ENCODE peak calls at places on chromosomes 3 and 15, in nine cellular contexts. One of them, this sample, is unnamed.

GRCh38 chr3:46089237-46090011 is 62.1 kb upstream of the XCR1 start:
- DNase-seq in hepatic stellate cell: peak; percentile 85
- DNase-seq in SJSA1: peak; percentile 14
- DNase-seq in bronchial epithelial cell: peak; percentile 95
- DNase-seq in activated CD8-positive, alpha-beta T cell treated with anti-CD3 and anti-CD28 coated beads, Interleukin-2, amount 10 ng/mL, durations not matched to agents 7 days and 5 days: no peak
- DNase-seq in NCI-H1694: no peak
- DNase-seq in T-helper 2 cell: no peak
- DNase-seq in GM06990: peak; percentile 55
- DNase-seq in brain microvascular endothelial cell: peak; percentile 93
- DNase-seq in this sample: peak; percentile 72

GRCh38 chr3:42499478-42499871 is 3.0 kb upstream of the VIPR1 start:
- DNase-seq in hepatic stellate cell: no peak
- DNase-seq in NCI-H1694: no peak
- DNase-seq in brain microvascular endothelial cell: no peak
- DNase-seq in activated CD8-positive, alpha-beta T cell treated with anti-CD3 and anti-CD28 coated beads, Interleukin-2, amount 10 ng/mL, durations not matched to agents 7 days and 5 days: no peak
- DNase-seq in T-helper 2 cell: no peak
- DNase-seq in SJSA1: no peak
- DNase-seq in GM06990: no peak
- DNase-seq in bronchial epithelial cell: no peak
- DNase-seq in this sample: no peak

GRCh38 chr3:195182470-195182795 is 88.5 kb downstream of the XXYLT1 start:
- DNase-seq in GM06990: no peak
- DNase-seq in hepatic stellate cell: no peak
- DNase-seq in activated CD8-positive, alpha-beta T cell treated with anti-CD3 and anti-CD28 coated beads, Interleukin-2, amount 10 ng/mL, durations not matched to agents 7 days and 5 days: no peak
- DNase-seq in SJSA1: peak; percentile 30
- DNase-seq in NCI-H1694: peak; percentile 20
- DNase-seq in brain microvascular endothelial cell: peak; percentile 62
- DNase-seq in T-helper 2 cell: no peak
- DNase-seq in bronchial epithelial cell: peak; percentile 46
- DNase-seq in this sample: peak; percentile 53

GRCh38 chr15:40357723-40358491 is at the start of gene DISP2:
- DNase-seq in SJSA1: peak; percentile 79
- DNase-seq in T-helper 2 cell: peak; percentile 84
- DNase-seq in activated CD8-positive, alpha-beta T cell treated with anti-CD3 and anti-CD28 coated beads, Interleukin-2, amount 10 ng/mL, durations not matched to agents 7 days and 5 days: peak; percentile 90
- DNase-seq in brain microvascular endothelial cell: peak; percentile 59
- DNase-seq in bronchial epithelial cell: peak; percentile 56
- DNase-seq in GM06990: peak; percentile 86
- DNase-seq in hepatic stellate cell: peak; percentile 99
- DNase-seq in NCI-H1694: peak; percentile 31
- DNase-seq in this sample: peak; percentile 95

GRCh38 chr3:52023101-52023770 is 27.5 kb upstream of the RPL29 start:
- DNase-seq in brain microvascular endothelial cell: no peak
- DNase-seq in GM06990: no peak
- DNase-seq in T-helper 2 cell: no peak
- DNase-seq in bronchial epithelial cell: no peak
- DNase-seq in SJSA1: no peak
- DNase-seq in activated CD8-positive, alpha-beta T cell treated with anti-CD3 and anti-CD28 coated beads, Interleukin-2, amount 10 ng/mL, durations not matched to agents 7 days and 5 days: no peak
- DNase-seq in hepatic stellate cell: no peak
- DNase-seq in NCI-H1694: no peak
- DNase-seq in this sample: no peak

GRCh38 chr3:60463655-60464054 is 787.6 kb downstream of the FHIT start:
- DNase-seq in bronchial epithelial cell: no peak
- DNase-seq in hepatic stellate cell: no peak
- DNase-seq in activated CD8-positive, alpha-beta T cell treated with anti-CD3 and anti-CD28 coated beads, Interleukin-2, amount 10 ng/mL, durations not matched to agents 7 days and 5 days: no peak
- DNase-seq in brain microvascular endothelial cell: no peak
- DNase-seq in GM06990: no peak
- DNase-seq in NCI-H1694: no peak
- DNase-seq in SJSA1: no peak
- DNase-seq in T-helper 2 cell: no peak
- DNase-seq in this sample: no peak

GRCh38 chr15:40796508-40796907 is 10.4 kb upstream of the ZFYVE19 start:
- DNase-seq in bronchial epithelial cell: no peak
- DNase-seq in activated CD8-positive, alpha-beta T cell treated with anti-CD3 and anti-CD28 coated beads, Interleukin-2, amount 10 ng/mL, durations not matched to agents 7 days and 5 days: no peak
- DNase-seq in GM06990: no peak
- DNase-seq in T-helper 2 cell: no peak
- DNase-seq in SJSA1: no peak
- DNase-seq in brain microvascular endothelial cell: no peak
- DNase-seq in NCI-H1694: no peak
- DNase-seq in hepatic stellate cell: no peak
- DNase-seq in this sample: no peak

GRCh38 chr3:9862391-9863235 is 17.4 kb downstream of the CIDEC start:
- DNase-seq in hepatic stellate cell: peak; percentile 82
- DNase-seq in T-helper 2 cell: no peak
- DNase-seq in SJSA1: no peak
- DNase-seq in brain microvascular endothelial cell: no peak
- DNase-seq in NCI-H1694: no peak
- DNase-seq in activated CD8-positive, alpha-beta T cell treated with anti-CD3 and anti-CD28 coated beads, Interleukin-2, amount 10 ng/mL, durations not matched to agents 7 days and 5 days: peak; percentile 38
- DNase-seq in bronchial epithelial cell: no peak
- DNase-seq in GM06990: no peak
- DNase-seq in this sample: no peak

GRCh38 chr3:176916777-176917176 is 280.5 kb downstream of the TBL1XR1 start:
- DNase-seq in bronchial epithelial cell: peak; percentile 92
- DNase-seq in SJSA1: no peak
- DNase-seq in brain microvascular endothelial cell: no peak
- DNase-seq in activated CD8-positive, alpha-beta T cell treated with anti-CD3 and anti-CD28 coated beads, Interleukin-2, amount 10 ng/mL, durations not matched to agents 7 days and 5 days: no peak
- DNase-seq in hepatic stellate cell: no peak
- DNase-seq in NCI-H1694: no peak
- DNase-seq in T-helper 2 cell: no peak
- DNase-seq in GM06990: no peak
- DNase-seq in this sample: no peak

GRCh38 chr15:41966920-41967465 is 5.4 kb downstream of the EHD4 start:
- DNase-seq in hepatic stellate cell: no peak
- DNase-seq in GM06990: no peak
- DNase-seq in activated CD8-positive, alpha-beta T cell treated with anti-CD3 and anti-CD28 coated beads, Interleukin-2, amount 10 ng/mL, durations not matched to agents 7 days and 5 days: no peak
- DNase-seq in NCI-H1694: no peak
- DNase-seq in T-helper 2 cell: no peak
- DNase-seq in SJSA1: no peak
- DNase-seq in brain microvascular endothelial cell: no peak
- DNase-seq in bronchial epithelial cell: no peak
- DNase-seq in this sample: no peak

GRCh38 chr15:84894743-84895425 is 10.4 kb downstream of the SLC28A1 start:
- DNase-seq in brain microvascular endothelial cell: no peak
- DNase-seq in SJSA1: no peak
- DNase-seq in T-helper 2 cell: no peak
- DNase-seq in hepatic stellate cell: no peak
- DNase-seq in NCI-H1694: no peak
- DNase-seq in activated CD8-positive, alpha-beta T cell treated with anti-CD3 and anti-CD28 coated beads, Interleukin-2, amount 10 ng/mL, durations not matched to agents 7 days and 5 days: no peak
- DNase-seq in bronchial epithelial cell: no peak
- DNase-seq in GM06990: no peak
- DNase-seq in this sample: no peak

GRCh38 chr3:138442433-138442832 is 8.0 kb downstream of the ESYT3 start:
- DNase-seq in NCI-H1694: no peak
- DNase-seq in SJSA1: peak; percentile 64
- DNase-seq in T-helper 2 cell: no peak
- DNase-seq in brain microvascular endothelial cell: peak; percentile 84
- DNase-seq in bronchial epithelial cell: peak; percentile 45
- DNase-seq in activated CD8-positive, alpha-beta T cell treated with anti-CD3 and anti-CD28 coated beads, Interleukin-2, amount 10 ng/mL, durations not matched to agents 7 days and 5 days: no peak
- DNase-seq in hepatic stellate cell: peak; percentile 41
- DNase-seq in GM06990: no peak
- DNase-seq in this sample: peak; percentile 80

GRCh38 chr3:113557374-113557773 is 25.0 kb downstream of the SIDT1 start:
- DNase-seq in NCI-H1694: no peak
- DNase-seq in hepatic stellate cell: no peak
- DNase-seq in brain microvascular endothelial cell: peak; percentile 58
- DNase-seq in activated CD8-positive, alpha-beta T cell treated with anti-CD3 and anti-CD28 coated beads, Interleukin-2, amount 10 ng/mL, durations not matched to agents 7 days and 5 days: no peak
- DNase-seq in bronchial epithelial cell: peak; percentile 88
- DNase-seq in SJSA1: peak; percentile 39
- DNase-seq in GM06990: no peak
- DNase-seq in T-helper 2 cell: no peak
- DNase-seq in this sample: no peak

GRCh38 chr3:32297366-32297765 is 58.9 kb downstream of the CMTM8 start:
- DNase-seq in GM06990: no peak
- DNase-seq in brain microvascular endothelial cell: no peak
- DNase-seq in SJSA1: no peak
- DNase-seq in T-helper 2 cell: peak; percentile 21
- DNase-seq in hepatic stellate cell: no peak
- DNase-seq in bronchial epithelial cell: no peak
- DNase-seq in NCI-H1694: no peak
- DNase-seq in activated CD8-positive, alpha-beta T cell treated with anti-CD3 and anti-CD28 coated beads, Interleukin-2, amount 10 ng/mL, durations not matched to agents 7 days and 5 days: no peak
- DNase-seq in this sample: no peak

GRCh38 chr3:168040624-168041208 is 55.0 kb downstream of the GOLIM4 start:
- DNase-seq in SJSA1: no peak
- DNase-seq in T-helper 2 cell: no peak
- DNase-seq in NCI-H1694: peak; percentile 49
- DNase-seq in bronchial epithelial cell: peak; percentile 59
- DNase-seq in brain microvascular endothelial cell: peak; percentile 39
- DNase-seq in GM06990: no peak
- DNase-seq in activated CD8-positive, alpha-beta T cell treated with anti-CD3 and anti-CD28 coated beads, Interleukin-2, amount 10 ng/mL, durations not matched to agents 7 days and 5 days: peak; percentile 38
- DNase-seq in hepatic stellate cell: peak; percentile 39
- DNase-seq in this sample: peak; percentile 5

GRCh38 chr15:90812881-90813280 is 55.5 kb upstream of the FURIN start:
- DNase-seq in GM06990: no peak
- DNase-seq in activated CD8-positive, alpha-beta T cell treated with anti-CD3 and anti-CD28 coated beads, Interleukin-2, amount 10 ng/mL, durations not matched to agents 7 days and 5 days: no peak
- DNase-seq in brain microvascular endothelial cell: no peak
- DNase-seq in SJSA1: no peak
- DNase-seq in bronchial epithelial cell: peak; percentile 42
- DNase-seq in hepatic stellate cell: no peak
- DNase-seq in T-helper 2 cell: no peak
- DNase-seq in NCI-H1694: no peak
- DNase-seq in this sample: no peak

GRCh38 chr3:105222568-105223093 is 144.1 kb upstream of the ALCAM start:
- DNase-seq in bronchial epithelial cell: no peak
- DNase-seq in SJSA1: no peak
- DNase-seq in GM06990: no peak
- DNase-seq in hepatic stellate cell: no peak
- DNase-seq in activated CD8-positive, alpha-beta T cell treated with anti-CD3 and anti-CD28 coated beads, Interleukin-2, amount 10 ng/mL, durations not matched to agents 7 days and 5 days: no peak
- DNase-seq in T-helper 2 cell: no peak
- DNase-seq in NCI-H1694: no peak
- DNase-seq in brain microvascular endothelial cell: no peak
- DNase-seq in this sample: no peak

GRCh38 chr15:81085898-81086297 is 48.2 kb upstream of the CFAP161 start:
- DNase-seq in activated CD8-positive, alpha-beta T cell treated with anti-CD3 and anti-CD28 coated beads, Interleukin-2, amount 10 ng/mL, durations not matched to agents 7 days and 5 days: no peak
- DNase-seq in bronchial epithelial cell: no peak
- DNase-seq in brain microvascular endothelial cell: no peak
- DNase-seq in T-helper 2 cell: no peak
- DNase-seq in GM06990: no peak
- DNase-seq in NCI-H1694: no peak
- DNase-seq in hepatic stellate cell: no peak
- DNase-seq in SJSA1: no peak
- DNase-seq in this sample: no peak

GRCh38 chr3:127079211-127079610 is 96.3 kb downstream of the PLXNA1 start:
- DNase-seq in T-helper 2 cell: no peak
- DNase-seq in activated CD8-positive, alpha-beta T cell treated with anti-CD3 and anti-CD28 coated beads, Interleukin-2, amount 10 ng/mL, durations not matched to agents 7 days and 5 days: no peak
- DNase-seq in bronchial epithelial cell: no peak
- DNase-seq in hepatic stellate cell: no peak
- DNase-seq in GM06990: no peak
- DNase-seq in brain microvascular endothelial cell: no peak
- DNase-seq in NCI-H1694: no peak
- DNase-seq in SJSA1: no peak
- DNase-seq in this sample: no peak

GRCh38 chr15:44183363-44183762 is 11.7 kb downstream of the FRMD5 start:
- DNase-seq in NCI-H1694: no peak
- DNase-seq in brain microvascular endothelial cell: no peak
- DNase-seq in GM06990: no peak
- DNase-seq in bronchial epithelial cell: no peak
- DNase-seq in hepatic stellate cell: no peak
- DNase-seq in T-helper 2 cell: no peak
- DNase-seq in SJSA1: no peak
- DNase-seq in activated CD8-positive, alpha-beta T cell treated with anti-CD3 and anti-CD28 coated beads, Interleukin-2, amount 10 ng/mL, durations not matched to agents 7 days and 5 days: no peak
- DNase-seq in this sample: no peak

GRCh38 chr3:53863127-53863526 is 16.8 kb downstream of the IL17RB start:
- DNase-seq in brain microvascular endothelial cell: no peak
- DNase-seq in T-helper 2 cell: no peak
- DNase-seq in activated CD8-positive, alpha-beta T cell treated with anti-CD3 and anti-CD28 coated beads, Interleukin-2, amount 10 ng/mL, durations not matched to agents 7 days and 5 days: no peak
- DNase-seq in GM06990: no peak
- DNase-seq in NCI-H1694: no peak
- DNase-seq in bronchial epithelial cell: no peak
- DNase-seq in hepatic stellate cell: no peak
- DNase-seq in SJSA1: no peak
- DNase-seq in this sample: no peak

GRCh38 chr15:40879609-40880008 is 5.6 kb upstream of the RHOV start:
- DNase-seq in activated CD8-positive, alpha-beta T cell treated with anti-CD3 and anti-CD28 coated beads, Interleukin-2, amount 10 ng/mL, durations not matched to agents 7 days and 5 days: no peak
- DNase-seq in SJSA1: no peak
- DNase-seq in brain microvascular endothelial cell: no peak
- DNase-seq in NCI-H1694: no peak
- DNase-seq in T-helper 2 cell: no peak
- DNase-seq in GM06990: no peak
- DNase-seq in hepatic stellate cell: no peak
- DNase-seq in bronchial epithelial cell: no peak
- DNase-seq in this sample: no peak

GRCh38 chr3:133643611-133644010 is 18.1 kb downstream of the TOPBP1 start:
- DNase-seq in GM06990: no peak
- DNase-seq in SJSA1: no peak
- DNase-seq in activated CD8-positive, alpha-beta T cell treated with anti-CD3 and anti-CD28 coated beads, Interleukin-2, amount 10 ng/mL, durations not matched to agents 7 days and 5 days: no peak
- DNase-seq in hepatic stellate cell: no peak
- DNase-seq in T-helper 2 cell: no peak
- DNase-seq in NCI-H1694: no peak
- DNase-seq in bronchial epithelial cell: no peak
- DNase-seq in brain microvascular endothelial cell: peak; percentile 52
- DNase-seq in this sample: no peak

GRCh38 chr3:126364731-126365301 is 7.6 kb upstream of the KLF15 start:
- DNase-seq in activated CD8-positive, alpha-beta T cell treated with anti-CD3 and anti-CD28 coated beads, Interleukin-2, amount 10 ng/mL, durations not matched to agents 7 days and 5 days: no peak
- DNase-seq in bronchial epithelial cell: no peak
- DNase-seq in NCI-H1694: no peak
- DNase-seq in T-helper 2 cell: no peak
- DNase-seq in GM06990: no peak
- DNase-seq in SJSA1: no peak
- DNase-seq in brain microvascular endothelial cell: no peak
- DNase-seq in hepatic stellate cell: no peak
- DNase-seq in this sample: no peak

GRCh38 chr3:73206006-73206405 is 144.5 kb downstream of the EBLN2 start:
- DNase-seq in GM06990: no peak
- DNase-seq in activated CD8-positive, alpha-beta T cell treated with anti-CD3 and anti-CD28 coated beads, Interleukin-2, amount 10 ng/mL, durations not matched to agents 7 days and 5 days: no peak
- DNase-seq in SJSA1: no peak
- DNase-seq in NCI-H1694: no peak
- DNase-seq in brain microvascular endothelial cell: no peak
- DNase-seq in T-helper 2 cell: no peak
- DNase-seq in bronchial epithelial cell: no peak
- DNase-seq in hepatic stellate cell: no peak
- DNase-seq in this sample: no peak

GRCh38 chr3:184380210-184380626 is 364 bp downstream of the CHRD start:
- DNase-seq in SJSA1: no peak
- DNase-seq in T-helper 2 cell: no peak
- DNase-seq in brain microvascular endothelial cell: no peak
- DNase-seq in bronchial epithelial cell: no peak
- DNase-seq in GM06990: no peak
- DNase-seq in NCI-H1694: peak; percentile 7
- DNase-seq in activated CD8-positive, alpha-beta T cell treated with anti-CD3 and anti-CD28 coated beads, Interleukin-2, amount 10 ng/mL, durations not matched to agents 7 days and 5 days: no peak
- DNase-seq in hepatic stellate cell: peak; percentile 82
- DNase-seq in this sample: peak; percentile 92

GRCh38 chr3:94004301-94004910 is 24.0 kb downstream of the STX19 start:
- DNase-seq in activated CD8-positive, alpha-beta T cell treated with anti-CD3 and anti-CD28 coated beads, Interleukin-2, amount 10 ng/mL, durations not matched to agents 7 days and 5 days: peak; percentile 24
- DNase-seq in SJSA1: peak; percentile 29
- DNase-seq in GM06990: no peak
- DNase-seq in T-helper 2 cell: no peak
- DNase-seq in brain microvascular endothelial cell: peak; percentile 37
- DNase-seq in hepatic stellate cell: peak; percentile 19
- DNase-seq in NCI-H1694: peak; percentile 5
- DNase-seq in bronchial epithelial cell: peak; percentile 59
- DNase-seq in this sample: peak; percentile 3

GRCh38 chr3:79724206-79724605 is 43.6 kb downstream of the ROBO1 start:
- DNase-seq in GM06990: no peak
- DNase-seq in bronchial epithelial cell: no peak
- DNase-seq in hepatic stellate cell: no peak
- DNase-seq in SJSA1: no peak
- DNase-seq in NCI-H1694: no peak
- DNase-seq in activated CD8-positive, alpha-beta T cell treated with anti-CD3 and anti-CD28 coated beads, Interleukin-2, amount 10 ng/mL, durations not matched to agents 7 days and 5 days: no peak
- DNase-seq in brain microvascular endothelial cell: no peak
- DNase-seq in T-helper 2 cell: no peak
- DNase-seq in this sample: no peak

This sample was measured in H54.